ENCODE peak calls at places on chromosome 14, in five cellular contexts. O is HCT116, I is breast epithelium, U is A549, B is body of pancreas. G is an unnamed sample.

GRCh38 chr14:60970146-60970545 is 10.7 kb downstream of the TRMT5 start:
- DNase-seq in B (no peak), I (no peak), O (no peak), U (no peak), G (no peak)

GRCh38 chr14:22375321-22375930 is 213.6 kb downstream of the DAD1 start:
- DNase-seq in B (no peak), O (peak; percentile 53), U (peak; percentile 21), I (no peak), G (no peak)

GRCh38 chr14:81211844-81212243 is 8.9 kb downstream of the GTF2A1 start:
- DNase-seq in U (no peak), B (peak; percentile 27), O (no peak), I (no peak), G (no peak)

GRCh38 chr14:94601961-94602391 is 10.2 kb upstream of the SERPINA3 start:
- DNase-seq in U (peak; percentile 49), B (no peak), O (peak; percentile 27), I (no peak), G (peak; percentile 71)

GRCh38 chr14:99562848-99563748 is 40.9 kb downstream of the CCDC85C start:
- DNase-seq in O (no peak), U (peak; percentile 76), I (peak; percentile 83), B (peak; percentile 94), G (peak; percentile 79)

GRCh38 chr14:81859071-81859470 is 325.4 kb upstream of the SEL1L start:
- DNase-seq in U (no peak), I (no peak), O (no peak), B (no peak), G (no peak)

GRCh38 chr14:102554835-102555819 is 37.3 kb upstream of the RCOR1 start:
- DNase-seq in O (no peak), B (peak; percentile 52), U (no peak), I (no peak), G (no peak)

GRCh38 chr14:70013269-70013873 is 134.2 kb downstream of the SMOC1 start:
- DNase-seq in O (peak; percentile 23), I (no peak), B (peak; percentile 74), U (peak; percentile 28), G (no peak)

GRCh38 chr14:24990773-24991172 is 59.2 kb downstream of the STXBP6 start:
- DNase-seq in B (no peak), I (no peak), O (no peak), U (no peak), G (no peak)

GRCh38 chr14:62824086-62824485 is 221.2 kb downstream of the KCNH5 start:
- DNase-seq in B (no peak), U (no peak), I (no peak), O (no peak), G (no peak)

GRCh38 chr14:89851031-89851430 is 103.5 kb downstream of the EFCAB11 start:
- DNase-seq in B (no peak), I (no peak), U (no peak), O (no peak), G (no peak)

GRCh38 chr14:74251546-74252030 is 12.3 kb downstream of the VSX2 start:
- DNase-seq in O (peak; percentile 60), I (no peak), U (peak; percentile 82), B (peak; percentile 73), G (peak; percentile 59)

GRCh38 chr14:85359505-85359904 is 170.4 kb upstream of the FLRT2 start:
- DNase-seq in O (no peak), U (no peak), I (no peak), B (no peak), G (no peak)

GRCh38 chr14:59483819-59484610 is at the start of the genes JKAMP and L3HYPDH:
- DNase-seq in U (peak; percentile 83), I (peak; percentile 95), B (peak; percentile 98), O (peak; percentile 90), G (peak; percentile 96)

GRCh38 chr14:59481407-59482119 is 2.6 kb downstream of the L3HYPDH start:
- DNase-seq in O (no peak), U (no peak), I (no peak), B (no peak), G (no peak)

GRCh38 chr14:59482120-59482434 is 2.1 kb downstream of the L3HYPDH start:
- DNase-seq in O (no peak), U (peak; percentile 18), I (no peak), B (no peak), G (no peak)

GRCh38 chr14:59483360-59483759 is 848 bp downstream of the L3HYPDH start:
- DNase-seq in B (no peak), O (peak; percentile 2), I (no peak), U (peak; percentile 25), G (no peak)

GRCh38 chr14:59482471-59483331 is 1.5 kb downstream of the L3HYPDH start:
- DNase-seq in O (peak; percentile 60), I (no peak), U (peak; percentile 56), B (peak; percentile 34), G (peak; percentile 12)
- TF ChIP-seq POLR2A in O (no peak), I (no peak), U (no peak), B (no peak), G (no peak)

GRCh38 chr14:35045798-35046047 is 349 bp upstream of the FAM177A1 start:
- DNase-seq in B (no peak), U (no peak), I (no peak), O (no peak), G (no peak)
- TF ChIP-seq POLR2A in B (no peak), U (no peak), I (no peak), O (no peak), G (no peak)

GRCh38 chr14:90979451-90979850 is 81.0 kb downstream of the RPS6KA5 start:
- DNase-seq in B (no peak), O (no peak), U (no peak), I (no peak), G (no peak)

GRCh38 chr14:90985601-90986242 is 74.7 kb downstream of the RPS6KA5 start:
- DNase-seq in O (no peak), B (no peak), I (no peak), U (no peak), G (no peak)

GRCh38 chr14:90986510-90986909 is 73.9 kb downstream of the RPS6KA5 start:
- DNase-seq in O (no peak), B (no peak), U (no peak), I (no peak), G (no peak)

GRCh38 chr14:90983560-90983959 is 76.9 kb downstream of the RPS6KA5 start:
- DNase-seq in B (no peak), O (no peak), I (no peak), U (no peak), G (no peak)

DNA sequence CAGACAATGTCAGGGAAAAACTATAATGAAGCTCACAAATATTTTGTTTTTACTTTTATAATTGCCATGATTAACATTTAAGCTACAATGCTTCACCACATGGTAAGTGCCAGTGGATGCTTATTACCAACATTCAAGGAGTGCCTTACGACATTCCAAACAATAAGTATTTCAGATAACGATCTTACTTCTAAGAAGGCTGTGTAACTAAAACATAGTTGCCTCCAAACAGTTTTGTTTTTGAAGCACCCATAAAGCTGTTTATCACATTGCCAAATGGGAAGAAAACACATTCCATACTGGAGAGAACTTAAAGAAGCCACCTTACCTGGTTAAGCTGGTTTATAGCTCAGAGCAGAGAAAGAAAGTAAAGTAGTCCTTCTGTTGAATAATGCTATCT is 78.8 kb downstream of the RPS6KA5 start:
- DNase-seq in U (no peak), I (no peak), O (no peak), B (no peak), G (no peak)
- TF ChIP-seq POLR2A in U (no peak), I (no peak), O (no peak), B (no peak), G (no peak)

DNA sequence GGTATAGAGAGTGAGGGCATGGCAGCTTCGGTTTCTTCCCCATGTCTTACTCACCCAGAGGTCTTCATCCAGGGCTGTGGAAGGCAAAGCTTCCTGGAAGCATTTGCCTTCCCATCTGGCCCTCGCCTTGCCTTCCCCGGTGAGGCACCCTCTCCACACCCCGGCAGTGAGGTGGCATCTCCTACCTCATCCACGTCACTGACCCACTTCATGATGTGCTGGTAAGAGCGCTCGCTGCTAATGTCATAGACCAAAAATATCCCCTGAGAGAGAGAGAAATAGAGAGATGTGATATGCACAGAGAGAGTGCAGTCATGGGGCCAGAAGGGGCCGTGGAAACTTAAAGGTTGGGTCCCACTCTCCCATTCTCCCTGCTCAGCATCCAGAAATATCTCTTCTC is 8.3 kb upstream of the GPX2 start:
- DNase-seq in B (no peak), O (no peak), I (no peak), U (no peak), G (no peak)
- TF ChIP-seq POLR2A in B (no peak), O (no peak), I (no peak), U (no peak), G (no peak)